ENCODE peak calls at places on chromosomes 6 and 20, in six cellular contexts. One of them, this sample, is unnamed.

GRCh38 chr6:140979642-140980091 is 1153.1 kb upstream of the GJE1 start:
- DNase-seq in HepG2: no peak
- DNase-seq in HCT116: no peak
- DNase-seq in GM12878: no peak
- DNase-seq in H1: no peak
- DNase-seq in K562: no peak
- DNase-seq in this sample: no peak

GRCh38 chr20:38147751-38148150 is 17.3 kb downstream of the TGM2 start:
- DNase-seq in K562: no peak
- DNase-seq in HepG2: no peak
- DNase-seq in HCT116: no peak
- DNase-seq in H1: no peak
- DNase-seq in GM12878: no peak
- DNase-seq in this sample: no peak

GRCh38 chr6:167547751-167548150 is 222.9 kb downstream of the TTLL2 start:
- DNase-seq in HCT116: no peak
- DNase-seq in K562: no peak
- DNase-seq in HepG2: no peak
- DNase-seq in H1: no peak
- DNase-seq in GM12878: no peak
- DNase-seq in this sample: no peak

GRCh38 chr6:78835817-78836216 is 31.5 kb upstream of the IRAK1BP1 start:
- DNase-seq in K562: no peak
- DNase-seq in HCT116: no peak
- DNase-seq in H1: no peak
- DNase-seq in HepG2: no peak
- DNase-seq in GM12878: no peak
- DNase-seq in this sample: no peak

GRCh38 chr6:34385793-34386195 is 6.7 kb downstream of the NUDT3 start:
- DNase-seq in HepG2: peak
- DNase-seq in HCT116: no peak
- DNase-seq in GM12878: no peak
- DNase-seq in H1: no peak
- DNase-seq in K562: no peak
- DNase-seq in this sample: no peak

GRCh38 chr6:32393660-32394420 is 13.1 kb downstream of the BTNL2 start:
- DNase-seq in GM12878: no peak
- DNase-seq in K562: no peak
- DNase-seq in H1: no peak
- DNase-seq in HepG2: no peak
- DNase-seq in HCT116: no peak
- DNase-seq in this sample: no peak

GRCh38 chr6:35359346-35359743 is 17.0 kb downstream of the PPARD start:
- DNase-seq in K562: no peak
- DNase-seq in GM12878: no peak
- DNase-seq in HCT116: no peak
- DNase-seq in HepG2: no peak
- DNase-seq in H1: no peak
- DNase-seq in this sample: no peak

GRCh38 chr6:4647414-4648365 is 128.5 kb upstream of the CDYL start:
- DNase-seq in K562: peak
- DNase-seq in GM12878: no peak
- DNase-seq in H1: peak
- DNase-seq in HepG2: peak
- DNase-seq in HCT116: peak
- DNase-seq in this sample: peak

GRCh38 chr20:33653900-33654596 is 8.1 kb upstream of the C20orf144 start:
- DNase-seq in HCT116: no peak
- DNase-seq in K562: no peak
- DNase-seq in HepG2: no peak
- DNase-seq in H1: no peak
- DNase-seq in GM12878: no peak
- DNase-seq in this sample: peak

GRCh38 chr6:1606533-1607235 is 3.0 kb upstream of the FOXC1 start:
- DNase-seq in H1: no peak
- DNase-seq in K562: no peak
- DNase-seq in HepG2: no peak
- DNase-seq in GM12878: no peak
- DNase-seq in HCT116: no peak
- DNase-seq in this sample: peak

GRCh38 chr6:12163149-12163548 is 127.0 kb upstream of the EDN1 start:
- DNase-seq in GM12878: no peak
- DNase-seq in K562: no peak
- DNase-seq in HCT116: no peak
- DNase-seq in H1: no peak
- DNase-seq in HepG2: no peak
- DNase-seq in this sample: no peak

GRCh38 chr20:8385247-8385646 is 253.2 kb downstream of the PLCB1 start:
- DNase-seq in K562: no peak
- DNase-seq in HCT116: no peak
- DNase-seq in HepG2: no peak
- DNase-seq in H1: no peak
- DNase-seq in GM12878: no peak
- DNase-seq in this sample: peak

GRCh38 chr20:3862333-3862732 is 15.7 kb downstream of the MAVS start:
- DNase-seq in HCT116: no peak
- DNase-seq in HepG2: no peak
- DNase-seq in H1: no peak
- DNase-seq in GM12878: no peak
- DNase-seq in K562: no peak
- DNase-seq in this sample: no peak

GRCh38 chr6:2639876-2640275 is 110.8 kb downstream of the MYLK4 start:
- DNase-seq in GM12878: no peak
- DNase-seq in HCT116: no peak
- DNase-seq in K562: no peak
- DNase-seq in HepG2: no peak
- DNase-seq in H1: peak
- DNase-seq in this sample: no peak

GRCh38 chr6:41092421-41093140 is 19.8 kb downstream of the NFYA start:
- DNase-seq in HCT116: no peak
- DNase-seq in HepG2: peak
- DNase-seq in K562: no peak
- DNase-seq in GM12878: no peak
- DNase-seq in H1: no peak
- DNase-seq in this sample: no peak

GRCh38 chr20:2900845-2901592 is 27.7 kb downstream of the PTPRA start:
- DNase-seq in HepG2: no peak
- DNase-seq in HCT116: no peak
- DNase-seq in H1: no peak
- DNase-seq in K562: no peak
- DNase-seq in GM12878: peak
- DNase-seq in this sample: no peak

GRCh38 chr6:26103141-26103769 is 16.0 kb downstream of the HFE start:
- DNase-seq in HepG2: peak
- DNase-seq in H1: no peak
- DNase-seq in GM12878: no peak
- DNase-seq in K562: no peak
- DNase-seq in HCT116: no peak
- DNase-seq in this sample: no peak

GRCh38 chr6:142605922-142606321 is 304.1 kb downstream of the ADGRG6 start:
- DNase-seq in HCT116: no peak
- DNase-seq in GM12878: no peak
- DNase-seq in HepG2: no peak
- DNase-seq in K562: no peak
- DNase-seq in H1: no peak
- DNase-seq in this sample: no peak

GRCh38 chr6:70299456-70299855 is 3.4 kb downstream of the COL9A1 start:
- DNase-seq in K562: no peak
- DNase-seq in H1: no peak
- DNase-seq in HepG2: no peak
- DNase-seq in HCT116: no peak
- DNase-seq in GM12878: no peak
- DNase-seq in this sample: no peak

GRCh38 chr6:70304611-70305010 is 1.7 kb upstream of the COL9A1 start:
- DNase-seq in K562: no peak
- DNase-seq in HepG2: no peak
- DNase-seq in GM12878: no peak
- DNase-seq in H1: no peak
- DNase-seq in HCT116: no peak
- DNase-seq in this sample: no peak

GRCh38 chr6:70298070-70298469 is 4.8 kb downstream of the COL9A1 start:
- DNase-seq in H1: no peak
- DNase-seq in HepG2: no peak
- DNase-seq in HCT116: no peak
- DNase-seq in K562: no peak
- DNase-seq in GM12878: no peak
- DNase-seq in this sample: no peak

GRCh38 chr6:70307008-70307407 is 4.1 kb upstream of the COL9A1 start:
- DNase-seq in H1: no peak
- DNase-seq in GM12878: no peak
- DNase-seq in HepG2: no peak
- DNase-seq in K562: no peak
- DNase-seq in HCT116: no peak
- DNase-seq in this sample: no peak

GRCh38 chr6:70303034-70303525 is at the start of gene COL9A1:
- DNase-seq in GM12878: no peak
- DNase-seq in K562: no peak
- DNase-seq in HCT116: no peak
- DNase-seq in HepG2: no peak
- DNase-seq in H1: no peak
- DNase-seq in this sample: no peak
- TF ChIP-seq ATF3 in GM12878: no peak
- TF ChIP-seq ATF3 in K562: no peak
- TF ChIP-seq ATF3 in HCT116: no peak
- TF ChIP-seq ATF3 in HepG2: no peak
- TF ChIP-seq ATF3 in H1: no peak
- TF ChIP-seq ATF3 in this sample: no peak

GRCh38 chr6:81753709-81754678 is 1.5 kb upstream of the TENT5A start:
- DNase-seq in GM12878: no peak
- DNase-seq in H1: peak
- DNase-seq in K562: peak
- DNase-seq in HCT116: peak
- DNase-seq in HepG2: peak
- DNase-seq in this sample: peak

GRCh38 chr6:81752969-81753708 is 658 bp upstream of the TENT5A start:
- DNase-seq in GM12878: no peak
- DNase-seq in H1: peak
- DNase-seq in K562: peak
- DNase-seq in HCT116: peak
- DNase-seq in HepG2: peak
- DNase-seq in this sample: peak

GRCh38 chr6:81756690-81757089 is 4.2 kb upstream of the TENT5A start:
- DNase-seq in GM12878: no peak
- DNase-seq in K562: no peak
- DNase-seq in HepG2: no peak
- DNase-seq in H1: no peak
- DNase-seq in HCT116: no peak
- DNase-seq in this sample: no peak

GRCh38 chr6:81754906-81755305 is 2.4 kb upstream of the TENT5A start:
- DNase-seq in H1: no peak
- DNase-seq in HCT116: no peak
- DNase-seq in GM12878: no peak
- DNase-seq in HepG2: no peak
- DNase-seq in K562: no peak
- DNase-seq in this sample: no peak

DNA sequence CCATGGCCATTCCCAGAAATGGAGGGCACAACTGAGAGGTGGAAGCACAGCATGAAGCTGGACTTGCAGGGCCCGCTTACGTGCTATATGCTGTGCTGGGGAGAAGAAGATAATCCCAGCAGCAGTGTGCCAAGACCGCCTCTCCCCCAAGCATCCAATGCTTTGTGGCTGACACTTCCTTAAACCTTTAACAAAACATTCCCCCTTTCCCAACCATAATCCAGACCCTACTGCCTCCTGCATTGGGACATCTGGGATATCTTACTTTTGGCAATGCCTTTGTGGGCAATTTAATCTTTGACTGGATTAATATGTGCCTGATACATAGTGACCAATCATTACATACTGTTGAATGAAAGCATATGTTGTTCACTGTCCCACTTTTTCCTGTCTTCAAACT is 3.1 kb upstream of the TENT5A start:
- DNase-seq in HepG2: no peak
- DNase-seq in K562: no peak
- DNase-seq in H1: no peak
- DNase-seq in HCT116: no peak
- DNase-seq in GM12878: no peak
- DNase-seq in this sample: no peak
- TF ChIP-seq ATF3 in HepG2: no peak
- TF ChIP-seq ATF3 in K562: no peak
- TF ChIP-seq ATF3 in H1: no peak
- TF ChIP-seq ATF3 in HCT116: no peak
- TF ChIP-seq ATF3 in GM12878: no peak
- TF ChIP-seq ATF3 in this sample: no peak

DNA sequence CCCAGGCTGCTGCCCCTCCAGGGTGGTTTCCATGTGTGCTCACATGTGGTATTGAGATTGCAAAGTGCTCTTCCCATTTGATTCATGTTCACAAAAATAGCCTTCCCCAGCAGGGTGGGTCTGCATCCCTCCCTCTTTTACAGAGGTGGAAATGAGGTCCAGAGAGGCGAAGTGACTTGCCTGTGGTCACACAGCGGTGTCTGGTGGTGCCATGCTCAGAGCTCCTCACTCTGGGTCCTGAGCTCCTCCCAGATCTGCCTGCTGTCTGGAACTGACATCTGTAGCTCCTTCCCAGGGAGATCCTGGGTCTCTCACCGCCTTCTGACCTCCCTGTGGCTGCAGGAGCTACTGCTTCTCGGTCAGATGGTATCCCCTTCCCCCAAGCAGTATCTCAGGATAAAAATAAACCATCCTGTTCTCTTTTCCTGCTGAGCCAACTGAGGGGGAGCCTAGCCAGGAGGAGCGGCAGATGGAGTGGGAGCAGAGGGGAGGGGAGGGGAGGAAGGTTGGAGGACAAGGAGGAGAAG is 11.9 kb downstream of the CD40 start:
- DNase-seq in HepG2: no peak
- DNase-seq in GM12878: peak
- DNase-seq in H1: no peak
- DNase-seq in HCT116: no peak
- DNase-seq in K562: no peak
- DNase-seq in this sample: no peak
- TF ChIP-seq ATF3 in HepG2: no peak
- TF ChIP-seq ATF3 in GM12878: no peak
- TF ChIP-seq ATF3 in H1: no peak
- TF ChIP-seq ATF3 in HCT116: no peak
- TF ChIP-seq ATF3 in K562: no peak
- TF ChIP-seq ATF3 in this sample: no peak

GRCh38 chr6:148888853-148889252 is 142.0 kb downstream of the UST start:
- DNase-seq in H1: no peak
- DNase-seq in GM12878: no peak
- DNase-seq in HCT116: no peak
- DNase-seq in HepG2: no peak
- DNase-seq in K562: no peak
- DNase-seq in this sample: no peak

GRCh38 chr6:148884461-148884860 is 137.6 kb downstream of the UST start:
- DNase-seq in HepG2: no peak
- DNase-seq in GM12878: no peak
- DNase-seq in K562: no peak
- DNase-seq in H1: no peak
- DNase-seq in HCT116: no peak
- DNase-seq in this sample: no peak

GRCh38 chr6:148885154-148885870 is 138.5 kb downstream of the UST start:
- DNase-seq in GM12878: no peak
- DNase-seq in HepG2: no peak
- DNase-seq in H1: no peak
- DNase-seq in K562: no peak
- DNase-seq in HCT116: no peak
- DNase-seq in this sample: no peak

GRCh38 chr6:148885920-148886845 is 139.4 kb downstream of the UST start:
- DNase-seq in HepG2: no peak
- DNase-seq in GM12878: no peak
- DNase-seq in HCT116: no peak
- DNase-seq in H1: no peak
- DNase-seq in K562: no peak
- DNase-seq in this sample: no peak

GRCh38 chr6:148887181-148887580 is 140.4 kb downstream of the UST start:
- DNase-seq in HepG2: no peak
- DNase-seq in GM12878: no peak
- DNase-seq in H1: no peak
- DNase-seq in K562: no peak
- DNase-seq in HCT116: no peak
- DNase-seq in this sample: no peak
- TF ChIP-seq ATF3 in HepG2: no peak
- TF ChIP-seq ATF3 in GM12878: no peak
- TF ChIP-seq ATF3 in H1: no peak
- TF ChIP-seq ATF3 in K562: no peak
- TF ChIP-seq ATF3 in HCT116: no peak
- TF ChIP-seq ATF3 in this sample: no peak